ENCODE peak calls at places on chromosomes 12 and 14, in four cellular contexts. W is HL-60, Y is transverse colon, K is thoracic aorta. Z is an unnamed sample.

GRCh38 chr14:75295061-75295461 is 16.4 kb downstream of the FOS start:
- DNase-seq in W (no peak), Y (peak; percentile 83), K (no peak), Z (peak; percentile 75)

GRCh38 chr12:39613525-39613924 is 6.1 kb downstream of the ABCD2 start:
- DNase-seq in K (no peak), Y (no peak), W (no peak), Z (no peak)

GRCh38 chr12:98883231-98883630 is 238.1 kb downstream of the APAF1 start:
- DNase-seq in W (no peak), K (no peak), Y (no peak), Z (no peak)

GRCh38 chr14:49505026-49505766 is 81.0 kb downstream of the RPS29 start:
- DNase-seq in Y (no peak), K (no peak), W (no peak), Z (no peak)

GRCh38 chr12:125092108-125092871 is 27.1 kb downstream of the AACS start:
- DNase-seq in Y (no peak), W (no peak), K (no peak), Z (no peak)

GRCh38 chr14:33755358-33755757 is 195.5 kb downstream of the EGLN3 start:
- DNase-seq in Y (no peak), K (no peak), W (no peak), Z (no peak)

GRCh38 chr14:81516941-81517797 is 16.5 kb downstream of the SEL1L start:
- DNase-seq in W (no peak), K (no peak), Y (peak; percentile 30), Z (no peak)

GRCh38 chr14:50082308-50082742 is 34.0 kb downstream of the VCPKMT start:
- DNase-seq in Y (no peak), W (no peak), K (no peak), Z (no peak)

DNA sequence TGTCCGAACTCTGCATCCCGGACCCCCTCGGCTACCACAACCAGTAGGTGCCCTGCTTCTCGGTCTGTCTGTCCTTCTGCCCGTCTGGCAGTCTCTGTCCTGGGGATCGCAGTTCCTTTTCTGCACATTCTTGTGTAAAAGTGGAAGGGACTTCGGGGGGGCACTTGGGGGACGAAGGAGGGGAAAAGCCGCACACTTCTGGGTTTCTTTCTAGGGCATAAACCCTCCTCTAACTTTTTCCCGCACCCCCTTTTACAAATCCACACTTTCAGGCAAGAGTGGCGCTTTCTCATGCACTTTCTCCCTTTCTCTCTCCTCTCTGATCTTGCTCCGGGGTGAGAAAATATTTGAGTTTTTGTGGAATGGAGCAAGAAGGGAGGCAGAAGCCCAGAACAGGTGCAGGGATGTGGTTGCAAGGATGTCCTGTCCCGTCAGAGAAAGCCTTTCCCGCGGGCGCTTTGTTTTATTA is 506 bp downstream of the ESRRB start:
- DNase-seq in Y (no peak), W (no peak), K (no peak), Z (no peak)
- H3K27me3 ChIP-seq in Y (peaks cover 72% of the 10 kb centered on the region), W (peaks cover 4% of the 10 kb centered on the region), K (peaks cover 11% of the 10 kb centered on the region), Z (peaks cover 29% of the 10 kb centered on the region)

GRCh38 chr12:48969160-48969771 is 2.3 kb downstream of the WNT10B start:
- DNase-seq in K (no peak), Y (no peak), W (no peak), Z (no peak)
- TF ChIP-seq CTCF in K (no peak), Y (no peak), W (no peak), Z (no peak)

DNA sequence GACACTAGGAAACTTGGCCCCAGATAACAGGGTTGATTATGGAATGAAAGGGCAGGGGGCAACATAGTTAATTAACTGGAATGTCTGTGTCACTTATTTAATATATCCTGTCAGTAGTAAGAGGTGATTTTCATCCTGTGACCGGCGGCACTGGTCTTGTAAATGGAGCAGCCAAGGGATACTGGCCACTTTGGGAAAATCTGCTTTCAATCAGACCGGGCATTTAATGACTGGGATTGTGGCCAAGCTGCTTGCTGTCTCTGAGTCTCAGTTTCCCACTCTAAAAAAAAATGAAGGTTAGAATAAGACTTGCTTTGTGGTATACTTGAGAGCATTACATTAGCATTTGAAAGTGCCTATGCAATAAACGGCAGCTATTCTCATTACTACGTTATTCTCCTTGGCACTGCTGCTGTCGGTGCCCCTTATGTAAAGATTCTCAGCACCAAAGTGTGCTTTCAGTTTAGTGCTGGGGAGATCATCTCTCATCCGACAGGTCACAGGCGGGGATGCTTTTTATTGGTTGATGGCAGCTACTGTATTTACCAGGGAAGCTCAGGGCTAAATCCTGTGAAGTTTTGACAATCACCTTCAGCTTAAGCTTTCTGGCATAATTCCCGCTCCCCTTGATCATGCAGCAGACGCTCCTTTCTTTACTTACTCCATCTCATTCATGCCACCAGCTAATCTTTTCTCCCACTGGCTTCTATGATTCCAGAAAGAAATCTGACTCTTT is 162.1 kb downstream of the ESRRB start:
- DNase-seq in W (no peak), Y (no peak), K (no peak), Z (no peak)
- H3K4me3 ChIP-seq in W (no peak overlapping the region), Y (no peak overlapping the region), K (no peak overlapping the region), Z (no peak overlapping the region)

DNA sequence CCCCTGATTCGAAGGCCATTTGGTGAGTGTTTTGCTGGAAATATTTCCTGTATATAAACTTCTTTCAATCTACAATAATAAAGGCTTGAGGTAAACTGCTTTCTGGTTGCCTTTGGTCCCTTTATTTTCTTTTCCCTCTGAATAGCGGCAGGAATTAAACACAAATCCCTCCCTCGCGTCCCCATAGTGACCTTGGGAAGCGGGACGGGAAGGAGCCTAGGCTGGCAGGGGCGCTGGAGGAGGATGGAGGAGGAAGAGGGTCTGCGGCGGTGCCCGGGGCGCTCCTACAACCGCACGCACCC is 2.0 kb downstream of the DIO3 start:
- DNase-seq in Y (no peak), W (no peak), K (no peak), Z (no peak)
- H3K27me3 ChIP-seq in Y (peaks cover 91% of the 10 kb centered on the region), W (peaks cover 66% of the 10 kb centered on the region), K (no peaks in the 10 kb centered on the region), Z (peaks cover 64% of the 10 kb centered on the region)

GRCh38 chr12:62802981-62803380 is 132.0 kb downstream of the PPM1H start:
- DNase-seq in K (no peak), Y (no peak), W (no peak), Z (no peak)
- TF ChIP-seq CTCF in K (no peak), Y (no peak), W (no peak), Z (no peak)

DNA sequence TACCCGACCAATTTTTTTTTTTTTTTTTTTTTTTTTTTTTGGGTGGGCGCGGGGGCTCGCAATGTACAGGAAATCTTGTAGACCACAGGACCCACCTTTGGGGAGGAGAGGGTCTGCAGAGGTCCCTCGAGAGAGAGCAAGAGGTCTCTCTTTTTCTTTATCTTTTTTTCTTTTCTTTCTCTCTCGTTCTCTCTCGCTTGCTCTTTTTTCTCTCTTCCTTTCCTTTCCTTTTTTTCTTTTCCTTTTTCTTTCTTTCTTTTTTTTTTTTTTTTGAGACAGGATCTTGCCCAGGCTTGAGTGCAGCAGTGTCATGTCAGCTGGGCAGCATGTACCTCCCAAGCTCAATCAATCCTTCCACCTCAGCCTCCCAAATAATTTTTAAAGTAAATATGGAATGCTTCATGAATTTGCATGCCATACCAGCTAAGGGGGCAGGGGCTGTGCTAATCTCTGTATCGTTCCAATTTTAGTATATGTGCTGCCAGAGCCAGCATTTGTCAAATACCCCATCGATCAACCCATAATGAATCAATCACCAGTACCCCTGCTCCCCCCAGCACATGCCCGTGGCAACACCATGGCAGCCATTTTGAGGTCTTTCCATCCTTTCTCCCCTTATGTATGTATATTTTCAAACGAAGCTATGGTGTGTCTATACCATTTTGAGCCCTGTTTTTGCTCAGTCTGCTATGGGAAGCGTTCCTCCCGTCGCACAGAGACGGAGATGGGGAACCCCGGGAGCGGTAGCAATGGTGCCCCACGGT is 9.3 kb downstream of the PAPLN start:
- DNase-seq in Y (no peak), W (no peak), K (no peak), Z (no peak)
- H3K4me3 ChIP-seq in Y (peak overlapping the region; percentile 37), W (peak overlapping the region; percentile 49), K (peak overlapping the region; percentile 85), Z (no peak overlapping the region)

GRCh38 chr12:132180648-132181546 is 36.6 kb downstream of the NOC4L start:
- DNase-seq in W (no peak), K (no peak), Y (no peak), Z (no peak)
- H3K27me3 ChIP-seq in W (peaks cover 7% of the 10 kb centered on the region), K (no peaks in the 10 kb centered on the region), Y (peaks cover 32% of the 10 kb centered on the region), Z (peaks cover 18% of the 10 kb centered on the region)